ENCODE peak calls at places on chromosomes 5 and 9, in eight cellular contexts. T is K562, H is transverse colon, C is SK-N-SH, Q is tibial nerve, J is sigmoid colon, F is ovary, P is esophagus muscularis mucosa. M is an unnamed sample.

GRCh38 chr5:27702339-27702820 is 664.0 kb upstream of the CDH9 start:
- DNase-seq in Q (no peak), T (no peak), C (no peak), J (no peak), H (no peak), P (no peak), F (no peak), M (no peak)

GRCh38 chr5:92370032-92370431 is 986.9 kb upstream of the ARRDC3 start:
- DNase-seq in C (no peak), H (no peak), J (no peak), T (no peak), Q (no peak), F (no peak), P (no peak), M (no peak)

GRCh38 chr5:92599217-92599810 is 981.7 kb downstream of the NR2F1-AS1 start:
- DNase-seq in F (no peak), H (no peak), C (no peak), Q (no peak), P (no peak), T (no peak), J (no peak), M (no peak)

GRCh38 chr5:157761690-157762611 is 18.4 kb downstream of the LSM11 start:
- DNase-seq in Q (no peak), C (peak; percentile 75), P (no peak), T (peak; percentile 62), H (peak; percentile 8), F (no peak), J (no peak), M (no peak)

GRCh38 chr9:74035786-74036185 is 461.3 kb upstream of the RORB start:
- DNase-seq in H (no peak), F (no peak), P (no peak), J (no peak), Q (no peak), T (no peak), C (no peak), M (no peak)

GRCh38 chr5:149849990-149850910 is 94.3 kb downstream of the PDE6A start:
- DNase-seq in J (no peak), P (no peak), F (no peak), C (no peak), H (peak; percentile 75), Q (no peak), T (no peak), M (no peak)

GRCh38 chr5:125061726-125062125 is 315.3 kb upstream of the ZNF608 start:
- DNase-seq in Q (no peak), H (no peak), C (no peak), F (no peak), T (no peak), P (no peak), J (no peak), M (no peak)

GRCh38 chr9:109448223-109448622 is 49.9 kb downstream of the PTPN3 start:
- DNase-seq in Q (no peak), T (no peak), P (no peak), C (no peak), F (no peak), J (no peak), H (no peak), M (no peak)

GRCh38 chr9:77752566-77752965 is 104.4 kb upstream of the GNA14 start:
- DNase-seq in P (no peak), F (no peak), T (no peak), C (no peak), H (no peak), J (no peak), Q (no peak), M (no peak)

GRCh38 chr9:112550531-112550930 is 63.9 kb downstream of the KIAA1958 start:
- DNase-seq in Q (no peak), C (no peak), H (no peak), P (no peak), F (no peak), T (no peak), J (no peak), M (no peak)

GRCh38 chr9:112555091-112555643 is 68.5 kb downstream of the KIAA1958 start:
- DNase-seq in J (no peak), T (no peak), P (no peak), H (no peak), F (no peak), Q (no peak), C (no peak), M (no peak)

GRCh38 chr9:112553256-112553826 is 66.7 kb downstream of the KIAA1958 start:
- DNase-seq in H (no peak), T (no peak), P (no peak), F (no peak), C (no peak), Q (no peak), J (no peak), M (peak; percentile 50)

GRCh38 chr9:112554516-112554915 is 67.9 kb downstream of the KIAA1958 start:
- DNase-seq in F (no peak), P (no peak), C (no peak), T (no peak), J (no peak), H (no peak), Q (no peak), M (no peak)

GRCh38 chr9:112552229-112553050 is 65.8 kb downstream of the KIAA1958 start:
- DNase-seq in P (no peak), T (no peak), F (no peak), Q (no peak), C (no peak), J (no peak), H (no peak), M (no peak)
- TF ChIP-seq EP300 in P (no peak), T (no peak), F (no peak), Q (no peak), C (no peak), J (no peak), H (no peak), M (no peak)

GRCh38 chr5:176410486-176411180 is 5.7 kb downstream of the CLTB start:
- DNase-seq in H (no peak), C (no peak), Q (no peak), T (no peak), F (no peak), P (no peak), J (no peak), M (no peak)

GRCh38 chr5:176414704-176415103 is 1.6 kb downstream of the CLTB start:
- DNase-seq in C (no peak), F (no peak), P (no peak), H (no peak), J (no peak), Q (no peak), T (no peak), M (no peak)

GRCh38 chr5:176413255-176413565 is 3.1 kb downstream of the CLTB start:
- DNase-seq in T (no peak), P (no peak), Q (no peak), J (no peak), H (no peak), F (no peak), C (peak; percentile 9), M (no peak)

GRCh38 chr5:176413709-176414191 is 2.6 kb downstream of the CLTB start:
- DNase-seq in H (no peak), Q (no peak), J (no peak), P (no peak), T (no peak), C (peak; percentile 6), F (no peak), M (no peak)

DNA sequence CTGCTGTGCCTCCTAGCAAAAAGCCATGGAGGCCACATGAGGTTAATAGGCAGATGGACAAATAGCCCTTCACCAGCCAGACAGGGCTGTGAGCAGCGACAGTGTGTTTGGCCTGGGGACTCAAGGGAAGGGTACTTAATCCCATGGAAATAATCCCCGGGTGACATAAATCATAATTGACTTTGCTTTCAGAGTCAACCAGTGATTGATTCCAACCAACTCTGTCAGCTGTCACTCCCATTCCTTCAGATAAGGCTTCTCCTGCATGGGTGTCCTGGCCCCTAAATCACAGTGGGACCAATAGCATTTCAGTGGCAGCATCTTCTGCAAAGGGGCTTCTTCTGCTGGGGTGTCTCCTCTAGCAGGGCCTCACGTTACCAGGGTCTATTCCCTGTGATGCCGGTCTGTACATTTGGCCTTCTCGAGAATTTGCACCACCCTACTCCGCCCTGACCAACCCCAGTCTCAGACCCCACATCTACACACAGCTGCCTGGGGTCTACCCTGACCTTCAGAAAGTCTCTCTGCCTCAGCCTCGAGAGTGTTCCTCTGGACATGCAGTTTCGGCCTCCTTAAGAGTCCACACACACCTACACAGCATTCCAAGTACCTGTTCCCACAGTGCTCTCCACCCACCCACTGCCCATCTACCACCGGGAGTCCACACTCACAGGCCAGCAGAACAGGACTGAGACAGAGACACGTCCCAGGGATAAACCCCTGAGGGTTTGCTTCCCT is 3.7 kb downstream of the CLTB start:
- DNase-seq in J (no peak), F (no peak), Q (no peak), C (peak; percentile 5), H (no peak), P (no peak), T (no peak), M (no peak)
- H3K27ac ChIP-seq in J (no peak overlapping the region), F (no peak overlapping the region), Q (peak overlapping the region; percentile 19), C (no peak overlapping the region), H (peak overlapping the region; percentile 30), P (peak overlapping the region; percentile 49), T (no peak overlapping the region), M (peak overlapping the region; percentile 64)

DNA sequence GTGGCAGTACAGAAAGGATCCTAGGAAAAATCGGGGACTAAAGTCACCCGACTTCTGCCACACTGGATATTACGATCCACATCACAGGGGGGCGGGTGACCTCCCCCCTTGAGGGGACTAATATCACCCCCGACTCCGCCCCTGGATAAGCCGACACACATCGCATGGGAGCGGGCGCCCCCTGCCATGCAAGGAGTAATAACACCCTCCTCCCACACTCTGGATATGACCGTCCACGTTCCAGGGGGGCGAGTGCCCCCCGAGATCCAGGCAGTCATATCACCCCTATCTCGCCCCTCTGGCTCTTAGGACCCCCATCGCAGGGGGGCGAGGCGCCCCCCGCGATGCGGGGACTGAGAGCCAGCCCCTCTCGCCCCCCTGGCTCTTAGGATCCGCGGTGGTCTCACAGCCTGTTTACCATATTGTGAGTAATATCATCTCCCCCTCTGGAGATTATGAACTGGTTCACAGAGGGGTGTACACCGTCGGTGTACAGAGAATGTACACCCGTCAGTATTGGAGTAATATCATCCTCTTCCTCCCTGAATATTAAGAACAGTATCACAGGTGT is 423.0 kb downstream of the DIRAS2 start:
- DNase-seq in J (no peak), C (no peak), H (peak; percentile 41), Q (no peak), T (peak; percentile 17), F (no peak), P (no peak), M (peak; percentile 41)
- TF ChIP-seq EP300 in J (no peak), C (no peak), H (no peak), Q (no peak), T (no peak), F (no peak), P (no peak), M (no peak)

DNA sequence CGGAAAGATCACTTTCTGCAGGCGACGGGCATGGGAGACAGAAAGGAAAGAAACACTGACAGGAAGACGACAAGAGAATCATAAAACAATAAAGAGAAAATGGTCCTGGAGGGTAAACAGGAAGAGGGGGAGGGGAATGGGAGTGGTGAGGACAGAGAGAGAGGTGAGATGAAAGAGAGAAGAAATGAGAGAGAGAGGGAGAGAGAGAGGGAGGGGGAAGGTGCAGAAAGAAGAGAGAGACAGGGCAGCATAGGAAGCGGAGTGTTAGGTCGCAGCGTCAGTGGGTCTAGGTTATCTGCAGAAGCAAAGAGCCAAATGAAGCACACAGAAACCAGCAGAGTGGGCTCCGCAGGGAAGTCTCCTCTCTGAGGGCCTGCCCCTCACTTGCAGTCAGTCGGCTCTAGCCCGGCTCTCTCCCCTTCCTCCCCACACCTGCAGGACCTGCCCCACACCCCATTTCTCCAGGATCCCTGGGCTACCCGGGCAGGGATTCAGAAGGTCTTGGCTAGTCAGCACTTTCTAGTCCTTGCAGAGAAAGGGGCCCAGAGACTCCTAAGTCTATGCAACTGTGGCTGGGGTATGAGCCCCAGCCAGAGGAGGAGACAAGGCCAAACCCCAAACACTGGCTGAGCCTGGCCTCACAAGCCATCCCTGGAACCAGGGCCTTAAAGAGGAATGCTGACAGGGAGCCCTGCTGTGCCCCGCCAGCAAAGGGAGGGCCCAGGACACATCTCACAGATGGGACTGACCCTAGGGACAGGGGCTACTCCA is 29.7 kb upstream of the MEIKIN start:
- DNase-seq in J (no peak), F (peak; percentile 13), P (peak; percentile 66), T (no peak), Q (no peak), C (no peak), H (no peak), M (no peak)
- H3K27ac ChIP-seq in J (no peak overlapping the region), F (no peak overlapping the region), P (no peak overlapping the region), T (no peak overlapping the region), Q (peak overlapping the region; percentile 19), C (no peak overlapping the region), H (no peak overlapping the region), M (no peak overlapping the region)